ENCODE peak calls at places on chromosomes 2 and 18, in nine cellular contexts. B is transverse colon; S is kidney epithelial cell; Q is fibroblast of lung; E is fibroblast of pulmonary artery; R is AG10803; D is choroid plexus epithelial cell; C is upper lobe of right lung; I is CD8-positive, alpha-beta T cell. K is an unnamed sample.

GRCh38 chr2:183037281-183037659 is 987 bp downstream of the NCKAP1 start:
- DNase-seq in C (no peak), S (no peak), R (peak; percentile 37), D (peak; percentile 61), Q (peak; percentile 42), B (no peak), I (no peak), E (peak; percentile 38), K (peak; percentile 59)

GRCh38 chr2:12493031-12493513 is 223.7 kb upstream of the TRIB2 start:
- DNase-seq in Q (peak; percentile 95), I (no peak), E (peak; percentile 97), D (peak; percentile 99), R (peak; percentile 50), B (no peak), C (no peak), S (peak; percentile 48), K (peak; percentile 93)

GRCh38 chr2:159084395-159085370 is 116.2 kb downstream of the TANC1 start:
- DNase-seq in D (no peak), I (no peak), S (no peak), R (peak; percentile 80), Q (peak; percentile 93), C (no peak), E (peak; percentile 66), B (no peak), K (peak; percentile 74)

GRCh38 chr2:25039126-25039525 is 2.8 kb upstream of the EFR3B start:
- DNase-seq in Q (no peak), E (no peak), C (no peak), I (no peak), R (no peak), D (no peak), S (no peak), B (no peak), K (no peak)

GRCh38 chr18:79481041-79481790 is 85.5 kb downstream of the NFATC1 start:
- DNase-seq in S (no peak), I (no peak), C (peak; percentile 35), Q (no peak), B (no peak), R (no peak), D (no peak), E (no peak), K (no peak)

GRCh38 chr2:222468338-222468737 is 44.0 kb downstream of the SGPP2 start:
- DNase-seq in I (no peak), E (peak; percentile 16), R (no peak), D (peak; percentile 15), C (no peak), B (no peak), S (no peak), Q (peak; percentile 6), K (peak; percentile 25)

GRCh38 chr18:3425450-3425849 is 24.5 kb upstream of the TGIF1 start:
- DNase-seq in R (no peak), E (no peak), S (no peak), Q (no peak), C (no peak), D (no peak), I (no peak), B (no peak), K (no peak)

GRCh38 chr2:24451805-24452498 is 39.1 kb upstream of the NCOA1 start:
- DNase-seq in D (no peak), C (no peak), Q (no peak), B (no peak), R (no peak), E (no peak), I (no peak), S (no peak), K (no peak)

GRCh38 chr2:86584164-86584913 is 21.1 kb upstream of the CHMP3 start:
- DNase-seq in Q (peak; percentile 56), I (no peak), B (no peak), R (no peak), D (peak; percentile 50), S (no peak), E (peak; percentile 84), C (no peak), K (no peak)

GRCh38 chr2:236507393-236508085 is 62.1 kb upstream of the ACKR3 start:
- DNase-seq in S (peak; percentile 43), Q (peak; percentile 65), I (peak; percentile 12), B (peak; percentile 32), C (peak; percentile 90), D (peak; percentile 50), R (peak; percentile 12), E (peak; percentile 30), K (peak; percentile 30)

GRCh38 chr2:73830871-73831401 is 2.2 kb downstream of the STAMBP start:
- DNase-seq in C (no peak), D (peak; percentile 78), B (no peak), S (peak; percentile 81), Q (peak; percentile 99), R (peak; percentile 84), I (no peak), E (peak; percentile 79), K (peak; percentile 91)

GRCh38 chr2:179302764-179303561 is 38.3 kb upstream of the SESTD1 start:
- DNase-seq in R (no peak), C (no peak), I (no peak), D (peak; percentile 6), Q (no peak), E (peak; percentile 8), B (no peak), S (no peak), K (peak; percentile 24)

GRCh38 chr2:157229572-157229971 is 27.9 kb upstream of the GALNT5 start:
- DNase-seq in S (peak; percentile 5), E (peak; percentile 71), I (no peak), D (peak; percentile 43), B (no peak), Q (peak; percentile 95), C (no peak), R (peak; percentile 93), K (peak; percentile 91)

GRCh38 chr2:132383956-132384355 is 32.6 kb upstream of the GPR39 start:
- DNase-seq in D (no peak), I (no peak), Q (no peak), C (no peak), R (no peak), B (no peak), E (no peak), S (no peak), K (no peak)

DNA sequence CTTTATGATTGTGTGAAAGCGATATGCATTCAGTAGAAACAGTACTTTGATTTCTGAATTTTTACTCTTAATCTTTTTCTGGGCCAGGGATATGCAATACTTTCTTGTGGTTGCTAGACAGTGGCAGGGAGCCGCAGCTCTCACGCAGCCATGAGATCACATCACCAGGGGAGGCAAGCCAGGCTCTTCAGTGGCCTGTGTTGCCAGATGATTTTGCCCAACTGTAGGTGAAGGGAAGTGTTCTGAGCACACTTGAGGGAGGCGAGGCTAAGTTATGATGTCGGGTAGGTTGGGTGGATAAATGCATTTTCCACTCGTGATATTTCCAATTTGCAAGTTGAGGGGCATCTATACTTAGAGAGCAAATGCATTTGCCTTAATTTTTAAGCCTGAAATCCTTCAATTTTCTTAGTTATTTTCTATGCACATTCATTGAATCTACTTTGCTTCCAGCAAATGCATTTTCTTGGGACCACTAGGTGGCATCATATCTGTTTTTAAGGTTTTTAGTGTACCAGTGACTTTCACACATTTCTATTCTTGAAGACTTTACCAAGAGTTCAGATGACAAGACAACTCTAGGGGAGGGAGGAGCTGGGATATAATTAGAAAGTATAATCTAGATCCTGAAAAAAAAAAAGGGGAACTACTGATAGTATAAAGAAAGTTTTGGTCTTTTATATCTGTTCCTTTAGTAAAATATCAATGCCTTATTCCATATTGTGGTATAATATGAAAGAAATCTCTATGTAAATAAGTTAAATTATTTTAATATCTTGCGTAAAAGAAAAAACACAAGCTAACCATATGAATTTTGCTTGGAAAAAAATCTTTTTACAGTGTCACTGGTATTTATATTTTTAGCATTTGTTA is 643.3 kb downstream of the SOCS6 start:
- DNase-seq in C (no peak), E (peak; percentile 77), Q (peak; percentile 19), S (peak; percentile 4), I (no peak), R (peak; percentile 1), D (peak; percentile 73), B (no peak), K (peak; percentile 50)
- TF ChIP-seq CTCF in C (peak; percentile 49), E (peak; percentile 70), Q (peak; percentile 64), S (peak; percentile 57), I (peak; percentile 42), R (peak; percentile 44), D (no peak), B (peak; percentile 46), K (peak; percentile 58)

GRCh38 chr2:8544168-8544785 is 137.6 kb upstream of the ID2 start:
- DNase-seq in Q (no peak), B (no peak), E (no peak), I (no peak), R (no peak), D (no peak), S (no peak), C (no peak), K (no peak)
- H3K4me3 ChIP-seq in Q (no peak overlapping the region), B (no peak overlapping the region), E (no peak overlapping the region), I (no peak overlapping the region), R (no peak overlapping the region), D (no peak overlapping the region), S (no peak overlapping the region), C (no peak overlapping the region), K (no peak overlapping the region)

GRCh38 chr2:235156055-235156454 is 204.2 kb downstream of the SH3BP4 start:
- DNase-seq in S (no peak), D (no peak), I (no peak), E (no peak), C (no peak), R (no peak), B (no peak), Q (no peak), K (no peak)
- TF ChIP-seq CTCF in S (no peak), D (no peak), I (no peak), E (no peak), C (no peak), R (no peak), B (no peak), Q (no peak), K (no peak)

GRCh38 chr2:111123751-111124150 is 3.0 kb downstream of the BCL2L11 start:
- DNase-seq in S (no peak), B (no peak), R (no peak), C (no peak), I (no peak), E (no peak), D (no peak), Q (no peak), K (no peak)
- H3K4me3 ChIP-seq in S (no peak overlapping the region), B (peak overlapping the region; percentile 73), R (no peak overlapping the region), C (peak overlapping the region; percentile 91), I (no peak overlapping the region), E (no peak overlapping the region), D (no peak overlapping the region), Q (no peak overlapping the region), K (no peak overlapping the region)

GRCh38 chr18:76657428-76657827 is 162.4 kb upstream of the ZNF516 start:
- DNase-seq in E (no peak), C (no peak), S (no peak), D (peak; percentile 32), R (peak; percentile 4), Q (peak; percentile 11), B (no peak), I (no peak), K (no peak)
- TF ChIP-seq CTCF in E (no peak), C (no peak), S (no peak), D (peak; percentile 10), R (no peak), Q (no peak), B (no peak), I (no peak), K (no peak)

DNA sequence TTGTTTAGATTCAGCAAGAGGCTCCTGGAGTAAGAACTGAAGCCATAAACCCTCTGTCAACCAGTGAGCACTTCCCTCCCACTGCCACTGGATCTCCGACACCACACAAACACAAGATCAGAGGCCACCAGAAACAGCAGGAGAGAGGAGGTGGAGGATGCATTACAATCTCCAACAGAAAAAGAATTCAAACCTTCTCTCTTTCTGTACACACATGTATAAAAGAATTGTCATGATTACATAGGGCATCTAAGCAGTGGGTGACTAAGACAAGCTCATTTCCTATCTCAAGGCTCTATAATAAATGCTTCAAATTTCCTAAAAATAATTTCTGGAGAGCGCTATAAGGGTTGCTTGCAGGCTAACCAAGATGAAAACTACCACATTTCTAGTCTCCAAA is 27.1 kb downstream of the TBC1D8 start:
- DNase-seq in D (peak; percentile 42), R (peak; percentile 12), C (no peak), E (peak; percentile 27), B (no peak), Q (no peak), S (no peak), I (no peak), K (peak; percentile 33)
- H3K4me3 ChIP-seq in D (no peak overlapping the region), R (no peak overlapping the region), C (no peak overlapping the region), E (no peak overlapping the region), B (no peak overlapping the region), Q (no peak overlapping the region), S (no peak overlapping the region), I (no peak overlapping the region), K (no peak overlapping the region)

K was measured in astrocyte of the spinal cord.